ENCODE peak calls at places on chromosomes 16 and 17, in four cellular contexts. O is neural progenitor cell, Y is PC-3, C is HepG2. V is an unnamed sample.

GRCh38 chr16:81405702-81406113 is 38.9 kb upstream of the CMIP start:
- DNase-seq in C (peak), O (no peak), Y (peak), V (peak)

GRCh38 chr17:65444049-65444448 is 117.4 kb downstream of the AXIN2 start:
- DNase-seq in Y (no peak), O (no peak), C (no peak), V (no peak)

GRCh38 chr17:4696432-4696796 is 7.5 kb downstream of the PELP1 start:
- DNase-seq in Y (no peak), O (no peak), C (no peak), V (no peak)

GRCh38 chr16:71412270-71413160 is 29.3 kb downstream of the TLE7 start:
- DNase-seq in Y (peak), C (peak), O (peak), V (peak)

GRCh38 chr17:40023590-40024292 is 8.5 kb downstream of the CSF3 start:
- DNase-seq in C (no peak), Y (peak), O (no peak), V (no peak)

GRCh38 chr16:65510850-65511249 is 389.0 kb upstream of the CDH11 start:
- DNase-seq in Y (no peak), C (peak), O (no peak), V (peak)

GRCh38 chr17:68344701-68345136 is 53.4 kb downstream of the ARSG start:
- DNase-seq in Y (no peak), O (peak), C (no peak), V (no peak)

GRCh38 chr16:50025544-50025931 is 513 bp downstream of the CNEP1R1 start:
- DNase-seq in Y (peak), C (peak), O (no peak), V (peak)

GRCh38 chr17:61475726-61476125 is 23.5 kb downstream of the TBX4 start:
- DNase-seq in Y (peak), O (no peak), C (no peak), V (no peak)

GRCh38 chr17:42109086-42109485 is 3.4 kb downstream of the DHX58 start:
- DNase-seq in C (no peak), O (no peak), Y (no peak), V (no peak)

GRCh38 chr17:40355804-40356758 is 8.5 kb downstream of the GJD3 start:
- DNase-seq in O (no peak), C (no peak), Y (no peak), V (no peak)

GRCh38 chr16:75389096-75389692 is 44.1 kb downstream of the CFDP1 start:
- DNase-seq in Y (no peak), C (no peak), O (no peak), V (no peak)

GRCh38 chr16:4138735-4139134 is 22.5 kb upstream of the ADCY9 start:
- DNase-seq in O (no peak), C (no peak), Y (no peak), V (no peak)

DNA sequence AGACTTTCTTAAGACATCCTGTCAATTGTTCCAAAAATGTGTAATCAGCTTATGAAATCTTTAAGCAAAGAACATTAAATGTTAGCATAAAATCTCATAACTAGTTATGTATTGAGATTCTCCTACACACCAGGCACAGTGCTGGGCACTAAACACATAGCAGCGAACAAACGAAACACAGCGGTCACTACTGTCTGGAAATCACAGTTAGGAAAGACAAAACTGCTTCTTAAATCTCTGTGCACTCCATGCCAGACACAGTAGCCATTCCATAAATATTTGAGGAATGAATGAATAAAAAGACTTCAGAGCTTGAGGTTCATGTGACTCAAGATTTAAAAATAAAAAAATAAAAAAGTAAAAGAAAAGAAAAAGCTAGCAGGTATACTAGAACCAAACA is 20.1 kb downstream of the TOX3 start:
- DNase-seq in O (no peak), Y (no peak), C (no peak), V (no peak)
- H3K4me3 ChIP-seq in O (peak), Y (no peak), C (no peak), V (no peak)

DNA sequence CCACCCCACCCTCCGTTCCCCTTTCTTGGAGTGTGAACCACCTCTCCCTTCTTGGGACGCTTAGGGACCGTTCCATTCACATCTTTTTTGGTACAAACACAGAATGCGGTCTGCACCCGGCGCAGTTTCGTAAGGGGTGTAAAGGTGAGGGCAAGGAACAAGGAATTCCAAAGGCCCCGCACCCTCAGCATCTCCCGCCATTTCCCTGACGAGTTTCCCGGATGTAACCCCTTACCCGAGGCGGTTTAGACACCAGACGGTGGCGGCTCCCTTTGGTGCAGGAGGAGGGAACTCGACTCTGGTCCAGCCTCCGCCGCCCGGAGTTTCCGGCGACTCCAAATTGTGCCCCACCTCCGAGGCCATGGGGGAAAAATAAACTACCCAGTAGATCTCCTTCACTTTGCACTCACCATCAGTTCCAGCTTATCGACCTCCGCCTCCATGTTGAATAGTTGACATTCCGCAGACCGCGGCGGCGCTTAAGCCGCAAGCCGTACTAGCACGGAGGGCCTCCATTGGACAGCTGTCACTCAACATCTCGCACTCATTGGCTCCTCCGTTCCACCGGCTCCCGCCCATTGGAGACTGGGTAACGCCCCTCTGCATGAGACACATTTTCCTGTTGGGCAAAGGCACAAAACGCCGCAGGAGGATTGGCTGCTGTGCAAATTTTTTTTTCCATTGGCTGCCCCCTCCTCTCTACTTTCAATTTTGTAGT is at the start of gene SKA2:
- DNase-seq in C (no peak), O (peak), Y (peak), V (no peak)
- TF ChIP-seq EZH2 in C (no peak), O (no peak), Y (no peak), V (peak)

DNA sequence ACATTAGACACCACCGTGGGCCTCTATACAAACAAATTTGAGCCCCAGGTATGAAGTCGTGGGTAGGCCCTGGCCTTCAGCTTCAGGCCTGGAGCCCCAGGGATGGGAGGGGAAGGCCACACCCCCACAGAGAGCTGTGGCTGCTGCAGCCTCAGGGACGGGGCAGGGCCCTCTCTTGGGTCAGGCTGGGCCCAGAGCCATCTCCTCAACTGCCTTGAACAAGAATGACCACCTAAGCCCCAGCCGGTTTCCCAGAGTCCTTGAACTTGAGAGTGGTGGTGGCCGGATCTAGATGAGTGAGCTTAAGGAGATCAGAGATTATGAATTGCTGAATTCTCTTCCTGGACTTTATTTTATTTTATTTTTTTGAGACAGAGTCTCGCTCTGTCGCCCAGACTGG is 18.6 kb downstream of the SCNN1B start:
- DNase-seq in C (no peak), O (no peak), Y (no peak), V (no peak)
- H3K27ac ChIP-seq in C (no peak), O (no peak), Y (no peak), V (no peak)

GRCh38 chr16:48157302-48157701 is 1.5 kb upstream of the ABCC12 start:
- DNase-seq in C (no peak), O (no peak), Y (no peak), V (no peak)

GRCh38 chr16:48158296-48158695 is 2.5 kb upstream of the ABCC12 start:
- DNase-seq in O (no peak), C (peak), Y (peak), V (peak)

GRCh38 chr16:48156790-48157209 is 1.0 kb upstream of the ABCC12 start:
- DNase-seq in Y (peak), O (peak), C (peak), V (peak)

GRCh38 chr16:48157794-48158193 is 2.0 kb upstream of the ABCC12 start:
- DNase-seq in C (no peak), Y (peak), O (no peak), V (peak)

GRCh38 chr16:48155926-48156789 is at the start of gene ABCC12:
- DNase-seq in C (no peak), Y (no peak), O (no peak), V (no peak)
- H3K4me3 ChIP-seq in C (no peak), Y (no peak), O (no peak), V (no peak)

GRCh38 chr17:82333279-82334171 is at the start of gene SECTM1:
- DNase-seq in C (no peak), Y (peak), O (peak), V (no peak)
- TF ChIP-seq EZH2 in C (no peak), Y (no peak), O (peak), V (peak)

GRCh38 chr17:75685508-75685907 is 18.4 kb downstream of the SAP30BP start:
- DNase-seq in O (no peak), Y (no peak), C (no peak), V (peak)

GRCh38 chr17:75691371-75692290 is 24.5 kb downstream of the SAP30BP start:
- DNase-seq in C (no peak), O (peak), Y (peak), V (peak)

GRCh38 chr17:75688209-75688771 is 21.2 kb downstream of the SAP30BP start:
- DNase-seq in Y (no peak), C (no peak), O (peak), V (peak)

GRCh38 chr17:75692976-75693375 is 25.8 kb downstream of the SAP30BP start:
- DNase-seq in C (no peak), O (no peak), Y (no peak), V (no peak)

DNA sequence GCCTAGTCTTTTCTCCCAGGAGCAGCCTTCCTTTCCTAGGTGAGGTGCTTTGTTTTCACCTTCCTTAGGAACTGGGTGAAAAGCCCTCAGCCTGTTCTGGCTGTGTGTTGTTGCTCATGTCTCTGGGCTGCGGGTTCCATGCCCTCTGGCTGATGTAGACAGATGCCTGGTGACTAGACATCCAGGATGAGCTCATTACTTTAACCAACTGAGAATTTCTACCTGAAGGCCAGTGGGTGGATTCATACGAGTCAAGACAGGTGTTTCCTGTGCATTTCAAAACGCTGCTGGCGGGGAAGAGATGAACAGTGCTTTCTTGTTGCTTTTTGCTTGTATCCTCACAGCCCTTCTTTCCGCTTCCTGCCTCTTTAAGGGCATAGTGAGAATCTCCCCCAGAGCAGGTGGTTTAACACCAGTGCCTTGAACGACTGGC is 22.3 kb downstream of the SAP30BP start:
- DNase-seq in Y (peak), C (no peak), O (no peak), V (no peak)
- H3K27ac ChIP-seq in Y (peak), C (no peak), O (no peak), V (no peak)

DNA sequence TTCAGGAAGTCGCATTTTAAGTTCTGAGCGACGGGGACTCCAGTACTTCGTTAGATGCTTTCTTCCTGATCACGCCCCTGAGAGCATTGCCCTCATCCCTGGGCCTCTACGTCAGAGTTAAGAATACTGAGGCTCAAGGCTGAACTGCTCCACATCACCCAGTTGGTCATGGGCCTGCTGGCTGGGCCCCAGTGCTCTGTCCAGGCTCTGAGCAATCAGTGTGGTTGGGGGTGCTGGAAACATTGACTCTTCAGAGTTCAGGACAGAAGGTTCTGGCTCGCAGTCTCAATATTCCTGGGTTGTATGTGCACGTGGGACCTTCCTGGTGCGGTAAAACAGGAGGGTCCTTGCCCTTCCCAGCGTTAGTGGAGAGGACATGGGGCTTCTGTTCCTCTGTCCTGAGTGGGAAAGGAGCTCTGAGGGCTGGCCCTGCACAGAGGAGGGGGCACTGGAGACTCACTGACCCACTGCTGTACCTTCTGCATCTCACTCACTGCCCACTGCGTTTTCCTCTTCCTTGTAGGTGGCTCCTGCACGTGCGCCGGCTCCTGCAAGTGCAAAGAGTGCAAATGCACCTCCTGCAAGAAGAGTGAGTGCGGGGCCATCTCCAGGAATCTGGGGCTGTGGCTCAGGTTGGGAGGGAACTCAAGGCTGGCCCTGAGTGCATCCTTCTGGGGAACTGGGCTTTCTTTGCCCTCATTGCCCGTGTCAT is 518 bp downstream of the MT1E start:
- DNase-seq in Y (no peak), O (no peak), C (no peak), V (peak)
- H3K4me3 ChIP-seq in Y (no peak), O (peak), C (peak), V (peak)

GRCh38 chr16:7137560-7138330 is 194.9 kb upstream of the RBFOX1 start:
- DNase-seq in C (peak), Y (peak), O (no peak), V (no peak)
- TF ChIP-seq EZH2 in C (no peak), Y (no peak), O (no peak), V (no peak)

V was measured in astrocyte.